ENCODE peak calls at places on chromosomes 12 and 14, in four cellular contexts. T, N, K and C are unnamed samples.
A peak's percentile ranks its signal among the peaks of the same experiment; 100 is the strongest.

GRCh38 chr14:66507181-66507721 is 696 bp upstream of the GPHN start:
- DNase-seq in T (no peak), N (no peak), K (no peak), C (no peak)

GRCh38 chr14:100902295-100902694 is 1.2 kb downstream of the RTL1 start:
- DNase-seq in T (no peak), N (no peak), K (peak; percentile 80), C (no peak)

GRCh38 chr12:77796775-77797174 is 33.9 kb upstream of the NAV3 start:
- DNase-seq in T (no peak), N (peak; percentile 26), K (no peak), C (peak; percentile 55)

GRCh38 chr12:13981296-13981962 is at the start of gene GRIN2B:
- DNase-seq in T (no peak), N (no peak), K (peak; percentile 41), C (no peak)

GRCh38 chr12:114757926-114758325 is 74.0 kb upstream of the TBX3 start:
- DNase-seq in T (no peak), N (no peak), K (no peak), C (no peak)

GRCh38 chr12:106288510-106289195 is 13.9 kb upstream of the TCP11L2 start:
- DNase-seq in T (no peak), N (peak; percentile 95), K (no peak), C (peak; percentile 95)

GRCh38 chr12:66011731-66012130 is 118.8 kb downstream of the LLPH start:
- DNase-seq in T (no peak), N (peak; percentile 57), K (no peak), C (peak; percentile 68)

GRCh38 chr14:52405314-52405713 is 91.2 kb downstream of the PTGER2 start:
- DNase-seq in T (no peak), N (no peak), K (no peak), C (no peak)

GRCh38 chr12:126663304-126664094 is 1598.3 kb downstream of the AACS start:
- DNase-seq in T (no peak), N (no peak), K (peak; percentile 64), C (peak; percentile 49)

GRCh38 chr12:47739959-47740358 is 14.7 kb upstream of the ENDOU start:
- DNase-seq in T (peak; percentile 78), N (no peak), K (no peak), C (no peak)
- H3K4me3 ChIP-seq in T (no peak overlapping the region), N (no peak overlapping the region), K (no peak overlapping the region), C (no peak overlapping the region)

DNA sequence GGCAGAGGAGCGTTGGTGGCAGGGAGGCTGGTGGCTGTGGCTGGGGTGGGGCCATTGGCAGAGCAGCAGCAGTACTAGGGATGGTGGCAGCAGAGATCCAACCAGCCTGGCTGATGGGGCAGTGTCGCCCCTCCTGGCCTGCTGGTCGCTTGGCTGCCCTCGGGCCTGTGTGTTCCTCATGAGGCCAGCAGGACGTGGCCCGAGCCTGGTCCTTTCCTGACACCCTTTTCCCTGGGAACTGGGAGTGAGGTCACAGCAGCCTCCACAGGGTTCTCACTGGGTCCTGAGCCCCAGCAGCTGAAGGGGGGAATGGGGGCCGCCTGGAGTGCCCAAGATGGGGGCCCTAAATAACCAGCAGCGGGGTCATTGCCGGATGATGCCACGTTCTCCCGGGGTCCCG is 46.1 kb downstream of the KIF26A start:
- DNase-seq in T (no peak), N (no peak), K (peak; percentile 30), C (no peak)
- H3K4me3 ChIP-seq in T (no peak overlapping the region), N (no peak overlapping the region), K (no peak overlapping the region), C (no peak overlapping the region)

DNA sequence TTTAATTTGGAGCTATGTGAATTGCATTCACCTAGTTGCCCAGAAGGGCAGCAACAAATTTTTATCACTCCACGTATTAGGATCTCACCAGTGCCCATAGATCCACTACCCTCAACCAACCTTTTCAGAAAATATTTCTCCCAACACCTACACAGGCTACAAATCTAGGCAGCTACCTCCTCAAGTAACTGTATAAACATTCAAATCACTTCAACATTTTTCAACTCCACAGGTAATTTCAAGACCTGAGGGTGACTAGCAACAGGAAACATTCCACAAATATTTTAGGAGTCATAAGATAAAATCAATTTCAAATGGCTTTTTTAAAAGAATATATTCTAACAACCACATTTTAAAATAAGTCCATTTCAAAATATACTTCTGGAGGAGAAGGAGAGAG is 12.9 kb downstream of the PHLDA1 start:
- DNase-seq in T (no peak), N (no peak), K (peak; percentile 59), C (no peak)
- H3K4me3 ChIP-seq in T (no peak overlapping the region), N (no peak overlapping the region), K (no peak overlapping the region), C (no peak overlapping the region)

GRCh38 chr12:109715310-109716091 is 1.9 kb downstream of the FAM222A start:
- DNase-seq in T (no peak), N (no peak), K (no peak), C (no peak)
- H3K4me3 ChIP-seq in T (peak overlapping the region; percentile 78), N (no peak overlapping the region), K (no peak overlapping the region), C (no peak overlapping the region)

GRCh38 chr14:105068818-105069217 is 3.6 kb upstream of the GPR132 start:
- DNase-seq in T (no peak), N (no peak), K (no peak), C (no peak)

GRCh38 chr14:105069887-105070759 is 4.9 kb upstream of the GPR132 start:
- DNase-seq in T (peak; percentile 45), N (peak; percentile 41), K (no peak), C (peak; percentile 22)

GRCh38 chr14:105067969-105068301 is 2.7 kb upstream of the GPR132 start:
- DNase-seq in T (no peak), N (no peak), K (no peak), C (no peak)

GRCh38 chr14:105070760-105071137 is 5.5 kb upstream of the GPR132 start:
- DNase-seq in T (no peak), N (no peak), K (no peak), C (no peak)

GRCh38 chr14:105069554-105069886 is 4.3 kb upstream of the GPR132 start:
- DNase-seq in T (no peak), N (no peak), K (no peak), C (no peak)
- H3K4me3 ChIP-seq in T (no peak overlapping the region), N (no peak overlapping the region), K (no peak overlapping the region), C (no peak overlapping the region)

GRCh38 chr12:124326104-124326503 is 31.2 kb downstream of the RFLNA start:
- DNase-seq in T (no peak), N (no peak), K (no peak), C (no peak)

GRCh38 chr12:124324803-124325705 is 30.2 kb downstream of the RFLNA start:
- DNase-seq in T (no peak), N (no peak), K (no peak), C (no peak)

GRCh38 chr12:124321556-124322270 is 26.8 kb downstream of the RFLNA start:
- DNase-seq in T (no peak), N (peak; percentile 46), K (no peak), C (no peak)

GRCh38 chr12:124322271-124322998 is 27.5 kb downstream of the RFLNA start:
- DNase-seq in T (no peak), N (no peak), K (no peak), C (no peak)

DNA sequence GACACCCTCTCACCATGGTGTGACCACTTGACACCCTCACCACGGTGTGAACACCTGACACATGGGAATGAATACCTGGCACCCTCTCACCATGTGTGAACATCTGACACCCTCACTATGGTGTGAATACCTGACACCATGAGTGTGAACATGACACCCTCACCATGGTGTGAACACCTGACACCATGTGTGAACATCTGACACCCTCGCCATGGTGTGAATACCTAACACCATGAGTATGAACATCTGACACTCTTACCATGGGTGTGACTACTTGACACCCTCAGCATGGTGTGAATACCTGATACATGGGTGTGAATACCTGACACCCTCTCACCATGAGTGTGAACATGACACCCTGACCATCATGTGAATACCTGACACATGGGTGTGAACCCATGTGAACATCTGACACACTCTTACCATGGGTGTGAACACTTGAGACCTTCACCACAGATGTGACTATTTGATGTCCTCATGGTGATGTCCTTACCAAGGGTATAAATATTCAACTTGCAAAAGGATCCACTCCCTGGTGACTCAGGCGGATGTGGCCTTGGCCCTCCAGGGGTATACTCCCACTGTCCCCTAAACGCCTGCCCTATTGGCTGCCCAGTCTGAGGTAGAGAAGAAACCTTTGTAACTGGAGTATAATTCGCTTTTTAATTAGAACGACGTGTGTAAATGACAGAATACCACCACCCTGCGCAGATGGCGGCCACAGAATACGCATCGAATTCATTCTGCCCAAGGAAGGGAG is 29.1 kb downstream of the RFLNA start:
- DNase-seq in T (no peak), N (no peak), K (peak; percentile 32), C (no peak)
- H3K4me3 ChIP-seq in T (no peak overlapping the region), N (no peak overlapping the region), K (peak overlapping the region; percentile 63), C (no peak overlapping the region)

DNA sequence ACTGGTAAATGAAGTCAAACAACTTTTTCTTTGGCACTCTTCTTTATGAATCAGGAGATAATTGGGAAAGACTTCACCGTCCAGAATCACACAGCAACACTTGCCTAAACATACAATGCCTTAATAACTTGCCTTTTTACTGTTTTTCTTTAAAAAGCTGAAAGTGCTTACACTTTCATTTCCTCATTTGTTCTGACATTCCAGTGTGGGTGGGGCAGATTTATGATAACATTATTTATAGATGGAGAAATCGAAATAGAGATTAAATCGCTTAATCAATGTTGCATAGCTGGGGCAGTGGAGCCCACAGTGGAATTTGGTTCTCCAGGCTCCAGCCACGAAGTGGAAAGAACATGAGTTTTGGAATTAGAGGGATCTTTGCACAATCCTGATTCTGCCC is 2.8 kb upstream of the FRS2 start:
- DNase-seq in T (no peak), N (no peak), K (no peak), C (no peak)
- H3K4me3 ChIP-seq in T (no peak overlapping the region), N (no peak overlapping the region), K (no peak overlapping the region), C (no peak overlapping the region)

GRCh38 chr12:25056486-25057130 is 107.7 kb upstream of the BCAT1 start:
- DNase-seq in T (no peak), N (no peak), K (no peak), C (no peak)
- H3K4me3 ChIP-seq in T (no peak overlapping the region), N (no peak overlapping the region), K (no peak overlapping the region), C (no peak overlapping the region)

DNA sequence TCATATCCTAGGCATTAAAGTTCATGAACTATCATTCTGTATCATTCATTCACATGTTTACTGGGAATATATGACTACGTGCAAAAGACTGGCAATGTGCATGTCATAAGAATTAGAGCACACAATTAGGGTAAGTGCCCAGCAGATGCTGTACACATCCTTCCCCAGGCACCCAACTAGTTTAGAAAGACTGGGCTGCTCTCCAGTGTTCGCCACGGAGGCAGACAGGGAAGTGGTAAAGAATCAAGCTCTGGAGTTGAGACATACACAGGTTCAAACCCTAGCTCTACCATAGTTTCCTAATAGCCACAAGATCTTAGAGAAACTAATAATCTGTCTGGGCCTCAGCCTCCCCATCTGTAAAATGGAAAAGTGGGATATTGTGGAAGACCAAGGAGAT is 6.8 kb downstream of the TMCC3 start:
- DNase-seq in T (no peak), N (no peak), K (no peak), C (no peak)
- H3K4me3 ChIP-seq in T (no peak overlapping the region), N (no peak overlapping the region), K (no peak overlapping the region), C (no peak overlapping the region)